ENCODE peak calls at places on chromosome 18, in six cellular contexts. J is T-cell; P is T-helper 9 cell; H is activated naive CD4-positive, alpha-beta T cell; C is activated naive CD8-positive, alpha-beta T cell treated with anti-CD3 and anti-CD28 coated beads, Interleukin-2, amount 10 ng/mL, durations not matched to agents 7 days and 5 days; G is HS-27A. M is an unnamed sample.

GRCh38 chr18:38811209-38811608 is 1245.6 kb upstream of the CELF4 start:
- DNase-seq in G (no peak), H (no peak), C (no peak), J (no peak), P (no peak), M (no peak)

GRCh38 chr18:69564602-69565001 is 163.9 kb downstream of the DOK6 start:
- DNase-seq in H (no peak), C (no peak), P (no peak), J (no peak), G (no peak), M (no peak)

GRCh38 chr18:36706313-36706881 is 122.4 kb downstream of the TPGS2 start:
- DNase-seq in J (no peak), P (no peak), C (no peak), G (no peak), H (no peak), M (no peak)

GRCh38 chr18:58267493-58267892 is 223.5 kb downstream of the NEDD4L start:
- DNase-seq in P (no peak), C (no peak), J (no peak), H (no peak), G (no peak), M (no peak)

GRCh38 chr18:62196079-62196478 is 9.0 kb downstream of the RELCH start:
- DNase-seq in G (no peak), H (no peak), J (no peak), C (no peak), P (no peak), M (no peak)

GRCh38 chr18:3281456-3282400 is 19.8 kb downstream of the MYL12B start:
- DNase-seq in C (no peak), G (peak), H (no peak), J (no peak), P (no peak), M (no peak)

GRCh38 chr18:3839481-3840075 is 389.6 kb downstream of the TGIF1 start:
- DNase-seq in C (no peak), H (no peak), G (no peak), P (no peak), J (no peak), M (no peak)

GRCh38 chr18:66222174-66222573 is 381.7 kb downstream of the CDH19 start:
- DNase-seq in P (no peak), C (no peak), H (no peak), G (no peak), J (no peak), M (no peak)

GRCh38 chr18:77115461-77115907 is 17.1 kb downstream of the MBP start:
- DNase-seq in G (no peak), J (no peak), P (no peak), C (no peak), H (no peak), M (no peak)

M was measured in Peyer's patch.